ENCODE peak calls at places on chromosomes 11 and 22, in five cellular contexts. One of them, this sample, is unnamed.

GRCh38 chr22:38418589-38418988 is 36.4 kb downstream of the KCNJ4 start:
- DNase-seq in psoas muscle: peak
- DNase-seq in fibroblast of pulmonary artery: no peak
- DNase-seq in epithelial cell of esophagus: no peak
- DNase-seq in cardiac fibroblast: no peak
- DNase-seq in this sample: no peak

GRCh38 chr11:19980957-19981669 is 179.2 kb downstream of the DBX1 start:
- DNase-seq in psoas muscle: no peak
- DNase-seq in cardiac fibroblast: peak
- DNase-seq in epithelial cell of esophagus: no peak
- DNase-seq in fibroblast of pulmonary artery: peak
- DNase-seq in this sample: peak

GRCh38 chr11:66718320-66718971 is 10.6 kb downstream of the SPTBN2 start:
- DNase-seq in epithelial cell of esophagus: peak
- DNase-seq in fibroblast of pulmonary artery: no peak
- DNase-seq in psoas muscle: peak
- DNase-seq in cardiac fibroblast: no peak
- DNase-seq in this sample: no peak

GRCh38 chr11:77508031-77508430 is 34.1 kb upstream of the PAK1 start:
- DNase-seq in epithelial cell of esophagus: no peak
- DNase-seq in fibroblast of pulmonary artery: no peak
- DNase-seq in cardiac fibroblast: no peak
- DNase-seq in psoas muscle: no peak
- DNase-seq in this sample: no peak

GRCh38 chr11:15972838-15973237 is 383.5 kb downstream of the SOX6 start:
- DNase-seq in fibroblast of pulmonary artery: no peak
- DNase-seq in psoas muscle: no peak
- DNase-seq in cardiac fibroblast: no peak
- DNase-seq in epithelial cell of esophagus: no peak
- DNase-seq in this sample: no peak

GRCh38 chr11:116317212-116317611 is 455.6 kb downstream of the BUD13 start:
- DNase-seq in cardiac fibroblast: no peak
- DNase-seq in psoas muscle: no peak
- DNase-seq in epithelial cell of esophagus: no peak
- DNase-seq in fibroblast of pulmonary artery: no peak
- DNase-seq in this sample: no peak

GRCh38 chr11:102196816-102197215 is 86.6 kb downstream of the YAP1 start:
- DNase-seq in epithelial cell of esophagus: peak
- DNase-seq in fibroblast of pulmonary artery: no peak
- DNase-seq in cardiac fibroblast: no peak
- DNase-seq in psoas muscle: no peak
- DNase-seq in this sample: no peak

GRCh38 chr11:15674756-15675155 is 560.0 kb downstream of the INSC start:
- DNase-seq in fibroblast of pulmonary artery: no peak
- DNase-seq in psoas muscle: no peak
- DNase-seq in epithelial cell of esophagus: no peak
- DNase-seq in cardiac fibroblast: no peak
- DNase-seq in this sample: no peak

GRCh38 chr22:39471421-39472141 is 14.8 kb downstream of the MGAT3 start:
- DNase-seq in psoas muscle: no peak
- DNase-seq in cardiac fibroblast: peak
- DNase-seq in epithelial cell of esophagus: peak
- DNase-seq in fibroblast of pulmonary artery: peak
- DNase-seq in this sample: no peak

GRCh38 chr11:102830328-102830727 is 13.1 kb downstream of the MMP3 start:
- DNase-seq in psoas muscle: no peak
- DNase-seq in fibroblast of pulmonary artery: no peak
- DNase-seq in epithelial cell of esophagus: peak
- DNase-seq in cardiac fibroblast: no peak
- DNase-seq in this sample: no peak

GRCh38 chr22:28931844-28932561 is 48.6 kb downstream of the ZNRF3 start:
- DNase-seq in cardiac fibroblast: no peak
- DNase-seq in psoas muscle: no peak
- DNase-seq in epithelial cell of esophagus: no peak
- DNase-seq in fibroblast of pulmonary artery: no peak
- DNase-seq in this sample: no peak

GRCh38 chr11:3222003-3222855 is 3.6 kb upstream of the MRGPRG start:
- DNase-seq in psoas muscle: no peak
- DNase-seq in epithelial cell of esophagus: no peak
- DNase-seq in fibroblast of pulmonary artery: no peak
- DNase-seq in cardiac fibroblast: no peak
- DNase-seq in this sample: no peak

GRCh38 chr22:41504397-41504796 is 35.5 kb downstream of the ACO2 start:
- DNase-seq in fibroblast of pulmonary artery: no peak
- DNase-seq in epithelial cell of esophagus: peak
- DNase-seq in cardiac fibroblast: peak
- DNase-seq in psoas muscle: peak
- DNase-seq in this sample: peak

GRCh38 chr11:12287009-12287373 is 90.4 kb upstream of the PARVA start:
- DNase-seq in fibroblast of pulmonary artery: peak
- DNase-seq in epithelial cell of esophagus: peak
- DNase-seq in cardiac fibroblast: peak
- DNase-seq in psoas muscle: peak
- DNase-seq in this sample: peak
- TF ChIP-seq CTCF in fibroblast of pulmonary artery: no peak
- TF ChIP-seq CTCF in epithelial cell of esophagus: no peak
- TF ChIP-seq CTCF in cardiac fibroblast: no peak
- TF ChIP-seq CTCF in psoas muscle: no peak
- TF ChIP-seq CTCF in this sample: no peak

DNA sequence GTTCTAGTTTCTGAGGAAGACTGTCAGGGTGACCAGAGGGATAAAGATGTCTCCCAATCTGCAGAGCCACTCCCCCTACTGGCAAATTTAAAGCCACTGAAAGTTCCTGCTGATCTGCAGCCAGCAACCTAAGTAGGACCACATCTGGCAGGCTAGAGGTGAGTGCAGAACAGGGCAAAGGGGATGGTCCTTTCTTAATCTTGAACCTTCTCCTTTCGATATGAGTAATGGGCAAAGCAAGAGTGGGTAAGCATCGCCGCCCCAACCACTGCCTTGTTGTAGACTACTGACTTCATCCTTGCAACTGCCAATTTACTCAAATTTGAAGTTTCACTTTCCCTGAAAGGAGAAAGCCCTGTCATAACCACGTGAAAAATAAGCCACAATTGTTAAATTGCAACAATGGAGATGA is 30.7 kb downstream of the SCUBE2 start:
- DNase-seq in cardiac fibroblast: no peak
- DNase-seq in psoas muscle: no peak
- DNase-seq in fibroblast of pulmonary artery: no peak
- DNase-seq in epithelial cell of esophagus: peak
- DNase-seq in this sample: peak
- TF ChIP-seq CTCF in cardiac fibroblast: peak
- TF ChIP-seq CTCF in psoas muscle: no peak
- TF ChIP-seq CTCF in fibroblast of pulmonary artery: peak
- TF ChIP-seq CTCF in epithelial cell of esophagus: peak
- TF ChIP-seq CTCF in this sample: no peak

GRCh38 chr11:35486934-35487333 is 38.5 kb downstream of the PAMR1 start:
- DNase-seq in epithelial cell of esophagus: no peak
- DNase-seq in cardiac fibroblast: no peak
- DNase-seq in fibroblast of pulmonary artery: no peak
- DNase-seq in psoas muscle: no peak
- DNase-seq in this sample: no peak

GRCh38 chr11:35487532-35488078 is 37.8 kb downstream of the PAMR1 start:
- DNase-seq in epithelial cell of esophagus: peak
- DNase-seq in fibroblast of pulmonary artery: peak
- DNase-seq in cardiac fibroblast: peak
- DNase-seq in psoas muscle: no peak
- DNase-seq in this sample: peak

GRCh38 chr11:35485656-35486318 is 39.6 kb downstream of the PAMR1 start:
- DNase-seq in psoas muscle: peak
- DNase-seq in cardiac fibroblast: peak
- DNase-seq in epithelial cell of esophagus: peak
- DNase-seq in fibroblast of pulmonary artery: peak
- DNase-seq in this sample: peak

GRCh38 chr11:35488117-35488516 is 37.3 kb downstream of the PAMR1 start:
- DNase-seq in fibroblast of pulmonary artery: peak
- DNase-seq in psoas muscle: no peak
- DNase-seq in cardiac fibroblast: peak
- DNase-seq in epithelial cell of esophagus: no peak
- DNase-seq in this sample: no peak

DNA sequence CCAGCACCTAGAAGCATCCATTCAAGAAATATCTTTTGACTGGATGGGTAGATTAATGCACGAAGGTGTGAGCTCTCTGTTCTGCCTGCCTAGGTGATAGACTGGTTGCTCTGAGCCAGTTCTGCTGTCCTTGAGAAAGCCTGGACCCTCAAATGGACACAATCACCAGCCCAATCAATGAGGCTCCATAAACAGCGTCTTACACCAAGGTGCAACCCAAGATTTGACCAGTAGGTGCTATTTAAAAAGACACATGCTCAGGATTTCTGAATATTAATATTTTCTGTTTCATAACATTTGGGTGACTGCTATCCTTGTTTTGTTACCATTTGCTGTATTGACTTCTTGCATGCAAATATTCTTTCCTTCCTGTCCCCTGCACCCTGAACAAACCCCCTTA is 39.0 kb downstream of the PAMR1 start:
- DNase-seq in epithelial cell of esophagus: no peak
- DNase-seq in psoas muscle: no peak
- DNase-seq in fibroblast of pulmonary artery: no peak
- DNase-seq in cardiac fibroblast: no peak
- DNase-seq in this sample: peak
- TF ChIP-seq CTCF in epithelial cell of esophagus: no peak
- TF ChIP-seq CTCF in psoas muscle: peak
- TF ChIP-seq CTCF in fibroblast of pulmonary artery: peak
- TF ChIP-seq CTCF in cardiac fibroblast: peak
- TF ChIP-seq CTCF in this sample: no peak

GRCh38 chr11:32186118-32186517 is 95.2 kb downstream of the RCN1 start:
- DNase-seq in cardiac fibroblast: no peak
- DNase-seq in psoas muscle: no peak
- DNase-seq in fibroblast of pulmonary artery: no peak
- DNase-seq in epithelial cell of esophagus: no peak
- DNase-seq in this sample: no peak

GRCh38 chr11:32183512-32183911 is 92.6 kb downstream of the RCN1 start:
- DNase-seq in cardiac fibroblast: no peak
- DNase-seq in psoas muscle: no peak
- DNase-seq in fibroblast of pulmonary artery: no peak
- DNase-seq in epithelial cell of esophagus: no peak
- DNase-seq in this sample: no peak

GRCh38 chr11:32187106-32187505 is 96.2 kb downstream of the RCN1 start:
- DNase-seq in cardiac fibroblast: no peak
- DNase-seq in epithelial cell of esophagus: no peak
- DNase-seq in fibroblast of pulmonary artery: no peak
- DNase-seq in psoas muscle: no peak
- DNase-seq in this sample: no peak

GRCh38 chr11:32184057-32185055 is 93.5 kb downstream of the RCN1 start:
- DNase-seq in cardiac fibroblast: no peak
- DNase-seq in psoas muscle: no peak
- DNase-seq in fibroblast of pulmonary artery: no peak
- DNase-seq in epithelial cell of esophagus: no peak
- DNase-seq in this sample: no peak

GRCh38 chr11:32188785-32189184 is 97.9 kb downstream of the RCN1 start:
- DNase-seq in psoas muscle: no peak
- DNase-seq in fibroblast of pulmonary artery: no peak
- DNase-seq in epithelial cell of esophagus: no peak
- DNase-seq in cardiac fibroblast: no peak
- DNase-seq in this sample: no peak
- TF ChIP-seq CTCF in psoas muscle: no peak
- TF ChIP-seq CTCF in fibroblast of pulmonary artery: peak
- TF ChIP-seq CTCF in epithelial cell of esophagus: no peak
- TF ChIP-seq CTCF in cardiac fibroblast: no peak
- TF ChIP-seq CTCF in this sample: no peak

GRCh38 chr11:64186205-64187165 is 514 bp downstream of the STIP1 start:
- DNase-seq in fibroblast of pulmonary artery: no peak
- DNase-seq in psoas muscle: no peak
- DNase-seq in epithelial cell of esophagus: peak
- DNase-seq in cardiac fibroblast: no peak
- DNase-seq in this sample: peak
- TF ChIP-seq CTCF in fibroblast of pulmonary artery: no peak
- TF ChIP-seq CTCF in psoas muscle: peak
- TF ChIP-seq CTCF in epithelial cell of esophagus: no peak
- TF ChIP-seq CTCF in cardiac fibroblast: no peak
- TF ChIP-seq CTCF in this sample: peak

GRCh38 chr22:19772673-19773469 is 12.3 kb downstream of the TBX1 start:
- DNase-seq in epithelial cell of esophagus: no peak
- DNase-seq in cardiac fibroblast: peak
- DNase-seq in fibroblast of pulmonary artery: no peak
- DNase-seq in psoas muscle: peak
- DNase-seq in this sample: no peak
- TF ChIP-seq CTCF in epithelial cell of esophagus: no peak
- TF ChIP-seq CTCF in cardiac fibroblast: no peak
- TF ChIP-seq CTCF in fibroblast of pulmonary artery: no peak
- TF ChIP-seq CTCF in psoas muscle: no peak
- TF ChIP-seq CTCF in this sample: no peak

GRCh38 chr11:88779551-88779950 is 286.2 kb downstream of the GRM5 start:
- DNase-seq in cardiac fibroblast: peak
- DNase-seq in fibroblast of pulmonary artery: peak
- DNase-seq in psoas muscle: no peak
- DNase-seq in epithelial cell of esophagus: peak
- DNase-seq in this sample: peak
- TF ChIP-seq CTCF in cardiac fibroblast: no peak
- TF ChIP-seq CTCF in fibroblast of pulmonary artery: no peak
- TF ChIP-seq CTCF in psoas muscle: no peak
- TF ChIP-seq CTCF in epithelial cell of esophagus: no peak
- TF ChIP-seq CTCF in this sample: no peak

GRCh38 chr11:112226062-112226921 is at the start of gene PTS:
- DNase-seq in cardiac fibroblast: peak
- DNase-seq in fibroblast of pulmonary artery: peak
- DNase-seq in psoas muscle: peak
- DNase-seq in epithelial cell of esophagus: peak
- DNase-seq in this sample: peak

GRCh38 chr11:112225753-112226061 is 521 bp upstream of the PTS start:
- DNase-seq in cardiac fibroblast: no peak
- DNase-seq in epithelial cell of esophagus: no peak
- DNase-seq in psoas muscle: peak
- DNase-seq in fibroblast of pulmonary artery: no peak
- DNase-seq in this sample: no peak

GRCh38 chr11:112228706-112229105 is 2.5 kb downstream of the PTS start:
- DNase-seq in cardiac fibroblast: no peak
- DNase-seq in fibroblast of pulmonary artery: no peak
- DNase-seq in psoas muscle: no peak
- DNase-seq in epithelial cell of esophagus: no peak
- DNase-seq in this sample: no peak

GRCh38 chr11:112227471-112227870 is 1.2 kb downstream of the PTS start:
- DNase-seq in epithelial cell of esophagus: peak
- DNase-seq in psoas muscle: no peak
- DNase-seq in cardiac fibroblast: no peak
- DNase-seq in fibroblast of pulmonary artery: no peak
- DNase-seq in this sample: no peak

DNA sequence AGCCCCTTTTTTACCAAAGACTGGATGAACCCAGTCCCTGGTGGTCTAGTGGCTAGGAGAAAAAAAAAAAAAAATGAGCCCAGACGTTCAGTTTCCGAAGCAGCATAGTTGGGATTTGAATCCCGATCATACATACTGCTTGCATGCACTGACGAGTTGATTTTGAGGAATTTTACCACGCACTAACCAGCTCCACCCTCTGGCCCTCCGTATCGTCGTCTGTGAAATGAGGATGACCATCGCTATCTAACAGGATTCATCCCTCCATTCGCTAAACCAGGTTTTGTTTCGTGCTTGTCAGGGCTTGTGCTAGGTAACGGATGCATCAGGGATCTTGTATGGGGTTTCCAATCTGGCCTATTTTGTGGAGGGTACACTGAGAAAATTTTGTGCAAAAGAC is 774 bp downstream of the PTS start:
- DNase-seq in psoas muscle: no peak
- DNase-seq in epithelial cell of esophagus: peak
- DNase-seq in cardiac fibroblast: peak
- DNase-seq in fibroblast of pulmonary artery: peak
- DNase-seq in this sample: no peak
- TF ChIP-seq CTCF in psoas muscle: no peak
- TF ChIP-seq CTCF in epithelial cell of esophagus: no peak
- TF ChIP-seq CTCF in cardiac fibroblast: no peak
- TF ChIP-seq CTCF in fibroblast of pulmonary artery: no peak
- TF ChIP-seq CTCF in this sample: no peak